ENCODE peak calls at places on chromosome 2, in ten cellular contexts. One of them, this sample, is unnamed.

GRCh38 chr2:31243053-31243452 is 9.1 kb downstream of the EHD3 start:
- DNase-seq in tibial nerve: no peak
- DNase-seq in right atrium auricular region: no peak
- DNase-seq in endodermal cell: no peak
- DNase-seq in heart right ventricle: no peak
- DNase-seq in A549: no peak
- DNase-seq in PC-3: no peak
- DNase-seq in CD8-positive, alpha-beta T cell: no peak
- DNase-seq in IMR-90: no peak
- DNase-seq in A673: no peak
- DNase-seq in this sample: no peak

GRCh38 chr2:240567137-240567871 is 980 bp upstream of the RNPEPL1 start:
- DNase-seq in tibial nerve: peak; percentile 13
- DNase-seq in right atrium auricular region: peak; percentile 65
- DNase-seq in endodermal cell: peak; percentile 60
- DNase-seq in heart right ventricle: peak; percentile 18
- DNase-seq in A549: no peak
- DNase-seq in PC-3: no peak
- DNase-seq in CD8-positive, alpha-beta T cell: no peak
- DNase-seq in IMR-90: no peak
- DNase-seq in A673: no peak
- DNase-seq in this sample: no peak

GRCh38 chr2:240429872-240430491 is 5.5 kb upstream of the GPC1 start:
- DNase-seq in tibial nerve: peak; percentile 4
- DNase-seq in right atrium auricular region: no peak
- DNase-seq in endodermal cell: peak; percentile 46
- DNase-seq in heart right ventricle: no peak
- DNase-seq in A549: no peak
- DNase-seq in PC-3: no peak
- DNase-seq in CD8-positive, alpha-beta T cell: no peak
- DNase-seq in IMR-90: no peak
- DNase-seq in A673: no peak
- DNase-seq in this sample: no peak

GRCh38 chr2:228086561-228086960 is 94.9 kb downstream of the SPHKAP start:
- DNase-seq in tibial nerve: no peak
- DNase-seq in right atrium auricular region: no peak
- DNase-seq in endodermal cell: no peak
- DNase-seq in heart right ventricle: no peak
- DNase-seq in A549: no peak
- DNase-seq in PC-3: no peak
- DNase-seq in CD8-positive, alpha-beta T cell: no peak
- DNase-seq in IMR-90: no peak
- DNase-seq in A673: no peak
- DNase-seq in this sample: no peak

GRCh38 chr2:9528036-9528787 is 27.4 kb downstream of the ADAM17 start:
- DNase-seq in tibial nerve: no peak
- DNase-seq in right atrium auricular region: no peak
- DNase-seq in endodermal cell: no peak
- DNase-seq in heart right ventricle: no peak
- DNase-seq in A549: no peak
- DNase-seq in PC-3: no peak
- DNase-seq in CD8-positive, alpha-beta T cell: no peak
- DNase-seq in IMR-90: peak; percentile 43
- DNase-seq in A673: no peak
- DNase-seq in this sample: no peak

GRCh38 chr2:220779918-220780317 is 792.2 kb downstream of the EPHA4 start:
- DNase-seq in tibial nerve: no peak
- DNase-seq in right atrium auricular region: no peak
- DNase-seq in endodermal cell: no peak
- DNase-seq in heart right ventricle: no peak
- DNase-seq in A549: peak; percentile 16
- DNase-seq in PC-3: peak; percentile 87
- DNase-seq in CD8-positive, alpha-beta T cell: no peak
- DNase-seq in IMR-90: peak; percentile 92
- DNase-seq in A673: peak; percentile 79
- DNase-seq in this sample: no peak

GRCh38 chr2:218257390-218257981 is 3.3 kb upstream of the GPBAR1 start:
- DNase-seq in tibial nerve: no peak
- DNase-seq in right atrium auricular region: no peak
- DNase-seq in endodermal cell: peak; percentile 94
- DNase-seq in heart right ventricle: no peak
- DNase-seq in A549: peak; percentile 50
- DNase-seq in PC-3: peak; percentile 45
- DNase-seq in CD8-positive, alpha-beta T cell: peak; percentile 59
- DNase-seq in IMR-90: no peak
- DNase-seq in A673: peak; percentile 71
- DNase-seq in this sample: peak; percentile 49

GRCh38 chr2:158926478-158926948 is 41.9 kb upstream of the TANC1 start:
- DNase-seq in tibial nerve: no peak
- DNase-seq in right atrium auricular region: no peak
- DNase-seq in endodermal cell: no peak
- DNase-seq in heart right ventricle: no peak
- DNase-seq in A549: peak; percentile 63
- DNase-seq in PC-3: peak; percentile 79
- DNase-seq in CD8-positive, alpha-beta T cell: no peak
- DNase-seq in IMR-90: peak; percentile 78
- DNase-seq in A673: no peak
- DNase-seq in this sample: no peak

GRCh38 chr2:58063641-58064040 is 17.0 kb downstream of the VRK2 start:
- DNase-seq in tibial nerve: no peak
- DNase-seq in right atrium auricular region: no peak
- DNase-seq in endodermal cell: no peak
- DNase-seq in heart right ventricle: no peak
- DNase-seq in A549: no peak
- DNase-seq in PC-3: no peak
- DNase-seq in CD8-positive, alpha-beta T cell: no peak
- DNase-seq in IMR-90: peak; percentile 77
- DNase-seq in A673: no peak
- DNase-seq in this sample: no peak

GRCh38 chr2:173150087-173150486 is 74.4 kb downstream of the MAP3K20 start:
- DNase-seq in tibial nerve: no peak
- DNase-seq in right atrium auricular region: no peak
- DNase-seq in endodermal cell: no peak
- DNase-seq in heart right ventricle: no peak
- DNase-seq in A549: no peak
- DNase-seq in PC-3: no peak
- DNase-seq in CD8-positive, alpha-beta T cell: no peak
- DNase-seq in IMR-90: peak; percentile 76
- DNase-seq in A673: no peak
- DNase-seq in this sample: no peak

GRCh38 chr2:75493230-75493629 is 67.5 kb downstream of the EVA1A start:
- DNase-seq in tibial nerve: no peak
- DNase-seq in right atrium auricular region: no peak
- DNase-seq in endodermal cell: no peak
- DNase-seq in heart right ventricle: no peak
- DNase-seq in A549: no peak
- DNase-seq in PC-3: no peak
- DNase-seq in CD8-positive, alpha-beta T cell: no peak
- DNase-seq in IMR-90: no peak
- DNase-seq in A673: no peak
- DNase-seq in this sample: no peak

GRCh38 chr2:208072250-208072892 is 47.0 kb upstream of the PLEKHM3 start:
- DNase-seq in tibial nerve: peak; percentile 36
- DNase-seq in right atrium auricular region: peak; percentile 67
- DNase-seq in endodermal cell: peak; percentile 93
- DNase-seq in heart right ventricle: peak; percentile 16
- DNase-seq in A549: peak; percentile 69
- DNase-seq in PC-3: peak; percentile 77
- DNase-seq in CD8-positive, alpha-beta T cell: peak; percentile 22
- DNase-seq in IMR-90: peak; percentile 72
- DNase-seq in A673: peak; percentile 60
- DNase-seq in this sample: peak; percentile 35

GRCh38 chr2:53549497-53549896 is 218.1 kb upstream of the CHAC2 start:
- DNase-seq in tibial nerve: no peak
- DNase-seq in right atrium auricular region: peak; percentile 67
- DNase-seq in endodermal cell: no peak
- DNase-seq in heart right ventricle: peak; percentile 57
- DNase-seq in A549: no peak
- DNase-seq in PC-3: no peak
- DNase-seq in CD8-positive, alpha-beta T cell: no peak
- DNase-seq in IMR-90: no peak
- DNase-seq in A673: no peak
- DNase-seq in this sample: no peak

GRCh38 chr2:160970052-160970846 is 190.0 kb upstream of the TANK start:
- DNase-seq in tibial nerve: no peak
- DNase-seq in right atrium auricular region: no peak
- DNase-seq in endodermal cell: peak; percentile 69
- DNase-seq in heart right ventricle: no peak
- DNase-seq in A549: peak; percentile 85
- DNase-seq in PC-3: peak; percentile 87
- DNase-seq in CD8-positive, alpha-beta T cell: no peak
- DNase-seq in IMR-90: peak; percentile 82
- DNase-seq in A673: peak; percentile 84
- DNase-seq in this sample: no peak

DNA sequence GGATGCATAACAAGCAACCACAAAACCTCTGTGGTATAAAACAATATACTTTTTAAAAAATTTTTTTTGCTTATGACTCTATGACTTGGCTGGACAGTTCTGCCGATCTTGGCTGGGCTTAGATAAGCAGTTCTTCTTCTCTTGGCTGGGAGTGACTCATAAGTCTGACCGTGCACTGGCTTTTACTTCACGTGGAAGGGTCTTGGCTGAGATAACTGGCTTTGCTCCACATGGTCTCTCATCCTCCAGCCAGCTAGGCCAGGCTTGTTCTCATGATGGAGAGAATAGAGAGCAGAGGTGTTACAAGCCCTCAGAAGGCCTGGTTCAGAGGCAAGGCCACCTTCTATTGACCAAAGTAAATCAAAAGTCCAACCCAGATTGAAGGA is 178.9 kb upstream of the SERPINE2 start:
- DNase-seq in tibial nerve: no peak
- DNase-seq in right atrium auricular region: peak; percentile 60
- DNase-seq in endodermal cell: no peak
- DNase-seq in heart right ventricle: no peak
- DNase-seq in A549: no peak
- DNase-seq in PC-3: no peak
- DNase-seq in CD8-positive, alpha-beta T cell: no peak
- DNase-seq in IMR-90: peak; percentile 90
- DNase-seq in A673: no peak
- DNase-seq in this sample: no peak
- H3K9me3 ChIP-seq in tibial nerve: peaks cover 4% of the 10 kb centered on the region
- H3K9me3 ChIP-seq in right atrium auricular region: peaks cover 6% of the 10 kb centered on the region
- H3K9me3 ChIP-seq in endodermal cell: peaks cover 17% of the 10 kb centered on the region
- H3K9me3 ChIP-seq in heart right ventricle: no peaks in the 10 kb centered on the region
- H3K9me3 ChIP-seq in A549: peaks cover 21% of the 10 kb centered on the region
- H3K9me3 ChIP-seq in PC-3: no peaks in the 10 kb centered on the region
- H3K9me3 ChIP-seq in CD8-positive, alpha-beta T cell: no peaks in the 10 kb centered on the region
- H3K9me3 ChIP-seq in IMR-90: peaks cover 10% of the 10 kb centered on the region
- H3K9me3 ChIP-seq in A673: no peaks in the 10 kb centered on the region
- H3K9me3 ChIP-seq in this sample: no peaks in the 10 kb centered on the region

GRCh38 chr2:201071305-201072200 is at the start of the genes HYCC2 and NDUFB3:
- DNase-seq in tibial nerve: peak; percentile 80
- DNase-seq in right atrium auricular region: peak; percentile 93
- DNase-seq in endodermal cell: peak; percentile 97
- DNase-seq in heart right ventricle: peak; percentile 90
- DNase-seq in A549: peak; percentile 97
- DNase-seq in PC-3: peak; percentile 95
- DNase-seq in CD8-positive, alpha-beta T cell: peak; percentile 86
- DNase-seq in IMR-90: peak; percentile 93
- DNase-seq in A673: peak; percentile 95
- DNase-seq in this sample: peak; percentile 92
- TF ChIP-seq CTCF in tibial nerve: peak; percentile 50
- TF ChIP-seq CTCF in right atrium auricular region: peak; percentile 55
- TF ChIP-seq CTCF in endodermal cell: peak; percentile 42
- TF ChIP-seq CTCF in heart right ventricle: peak; percentile 29
- TF ChIP-seq CTCF in A549: peak; percentile 11
- TF ChIP-seq CTCF in PC-3: no peak
- TF ChIP-seq CTCF in CD8-positive, alpha-beta T cell: peak; percentile 38
- TF ChIP-seq CTCF in IMR-90: no peak
- TF ChIP-seq CTCF in A673: peak; percentile 34
- TF ChIP-seq CTCF in this sample: peak; percentile 39

GRCh38 chr2:33023732-33024301 is 77.1 kb downstream of the LTBP1 start:
- DNase-seq in tibial nerve: no peak
- DNase-seq in right atrium auricular region: no peak
- DNase-seq in endodermal cell: no peak
- DNase-seq in heart right ventricle: no peak
- DNase-seq in A549: no peak
- DNase-seq in PC-3: no peak
- DNase-seq in CD8-positive, alpha-beta T cell: no peak
- DNase-seq in IMR-90: peak; percentile 34
- DNase-seq in A673: no peak
- DNase-seq in this sample: no peak

GRCh38 chr2:33020883-33021282 is 74.1 kb downstream of the LTBP1 start:
- DNase-seq in tibial nerve: no peak
- DNase-seq in right atrium auricular region: no peak
- DNase-seq in endodermal cell: no peak
- DNase-seq in heart right ventricle: no peak
- DNase-seq in A549: no peak
- DNase-seq in PC-3: no peak
- DNase-seq in CD8-positive, alpha-beta T cell: no peak
- DNase-seq in IMR-90: no peak
- DNase-seq in A673: no peak
- DNase-seq in this sample: no peak

GRCh38 chr2:33021542-33022259 is 74.9 kb downstream of the LTBP1 start:
- DNase-seq in tibial nerve: no peak
- DNase-seq in right atrium auricular region: no peak
- DNase-seq in endodermal cell: no peak
- DNase-seq in heart right ventricle: no peak
- DNase-seq in A549: peak; percentile 45
- DNase-seq in PC-3: no peak
- DNase-seq in CD8-positive, alpha-beta T cell: no peak
- DNase-seq in IMR-90: peak; percentile 90
- DNase-seq in A673: peak; percentile 66
- DNase-seq in this sample: no peak

GRCh38 chr2:33022989-33023731 is 76.4 kb downstream of the LTBP1 start:
- DNase-seq in tibial nerve: no peak
- DNase-seq in right atrium auricular region: no peak
- DNase-seq in endodermal cell: no peak
- DNase-seq in heart right ventricle: no peak
- DNase-seq in A549: peak; percentile 82
- DNase-seq in PC-3: peak; percentile 96
- DNase-seq in CD8-positive, alpha-beta T cell: no peak
- DNase-seq in IMR-90: peak; percentile 95
- DNase-seq in A673: peak; percentile 36
- DNase-seq in this sample: no peak

GRCh38 chr2:33022395-33022985 is 75.7 kb downstream of the LTBP1 start:
- DNase-seq in tibial nerve: no peak
- DNase-seq in right atrium auricular region: no peak
- DNase-seq in endodermal cell: no peak
- DNase-seq in heart right ventricle: no peak
- DNase-seq in A549: no peak
- DNase-seq in PC-3: no peak
- DNase-seq in CD8-positive, alpha-beta T cell: no peak
- DNase-seq in IMR-90: no peak
- DNase-seq in A673: no peak
- DNase-seq in this sample: no peak
- H3K27ac ChIP-seq in tibial nerve: no peak overlapping the region
- H3K27ac ChIP-seq in right atrium auricular region: peak overlapping the region; percentile 78
- H3K27ac ChIP-seq in endodermal cell: no peak overlapping the region
- H3K27ac ChIP-seq in heart right ventricle: no peak overlapping the region
- H3K27ac ChIP-seq in A549: peak overlapping the region; percentile 58
- H3K27ac ChIP-seq in PC-3: peak overlapping the region; percentile 62
- H3K27ac ChIP-seq in CD8-positive, alpha-beta T cell: no peak overlapping the region
- H3K27ac ChIP-seq in IMR-90: peak overlapping the region; percentile 78
- H3K27ac ChIP-seq in A673: no peak overlapping the region
- H3K27ac ChIP-seq in this sample: no peak overlapping the region

DNA sequence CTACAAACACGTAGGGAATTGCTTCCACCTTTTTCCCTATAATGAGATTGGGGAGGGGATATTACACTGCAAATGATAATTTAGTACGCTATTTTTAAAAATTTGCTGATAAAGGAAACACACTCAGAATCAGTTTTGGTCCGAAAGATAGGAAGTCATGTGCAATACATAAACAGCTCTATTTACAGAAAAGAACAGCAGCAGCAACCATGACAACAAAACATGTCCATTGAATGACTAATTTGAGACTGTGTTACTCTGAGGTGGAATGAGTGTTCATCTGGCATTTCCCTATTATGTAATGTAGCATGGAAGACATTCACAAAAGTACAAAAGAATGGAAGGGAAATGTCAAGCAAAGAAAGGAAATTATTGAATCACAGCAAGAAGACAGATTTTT is 337.2 kb downstream of the NBAS start:
- DNase-seq in tibial nerve: no peak
- DNase-seq in right atrium auricular region: no peak
- DNase-seq in endodermal cell: no peak
- DNase-seq in heart right ventricle: no peak
- DNase-seq in A549: peak; percentile 47
- DNase-seq in PC-3: peak; percentile 39
- DNase-seq in CD8-positive, alpha-beta T cell: no peak
- DNase-seq in IMR-90: peak; percentile 88
- DNase-seq in A673: no peak
- DNase-seq in this sample: no peak
- H3K9me3 ChIP-seq in tibial nerve: peaks cover 5% of the 10 kb centered on the region
- H3K9me3 ChIP-seq in right atrium auricular region: no peaks in the 10 kb centered on the region
- H3K9me3 ChIP-seq in endodermal cell: peaks cover 5% of the 10 kb centered on the region
- H3K9me3 ChIP-seq in heart right ventricle: no peaks in the 10 kb centered on the region
- H3K9me3 ChIP-seq in A549: no peaks in the 10 kb centered on the region
- H3K9me3 ChIP-seq in PC-3: no peaks in the 10 kb centered on the region
- H3K9me3 ChIP-seq in CD8-positive, alpha-beta T cell: no peaks in the 10 kb centered on the region
- H3K9me3 ChIP-seq in IMR-90: no peaks in the 10 kb centered on the region
- H3K9me3 ChIP-seq in A673: no peaks in the 10 kb centered on the region
- H3K9me3 ChIP-seq in this sample: no peaks in the 10 kb centered on the region

This sample was measured in CD4-positive, alpha-beta T cell.